ENCODE peak calls at places on chromosomes 3 and 15, in five cellular contexts. One of them, this sample, is unnamed.

GRCh38 chr3:70352215-70352614 is 39.8 kb upstream of the MDFIC2 start:
- DNase-seq in astrocyte: no peak
- DNase-seq in neural progenitor cell: no peak
- DNase-seq in spleen: no peak
- DNase-seq in pancreas: no peak
- DNase-seq in this sample: no peak

GRCh38 chr3:72195895-72196294 is 410.9 kb upstream of the PROK2 start:
- DNase-seq in astrocyte: no peak
- DNase-seq in neural progenitor cell: no peak
- DNase-seq in spleen: no peak
- DNase-seq in pancreas: no peak
- DNase-seq in this sample: no peak

GRCh38 chr3:105688821-105689220 is 180.0 kb downstream of the CBLB start:
- DNase-seq in astrocyte: no peak
- DNase-seq in neural progenitor cell: no peak
- DNase-seq in spleen: no peak
- DNase-seq in pancreas: no peak
- DNase-seq in this sample: peak; percentile 67

GRCh38 chr3:53218136-53218535 is 37.7 kb downstream of the TKT start:
- DNase-seq in astrocyte: no peak
- DNase-seq in neural progenitor cell: no peak
- DNase-seq in spleen: no peak
- DNase-seq in pancreas: no peak
- DNase-seq in this sample: no peak

GRCh38 chr3:27544372-27544865 is 60.2 kb upstream of the SLC4A7 start:
- DNase-seq in astrocyte: peak; percentile 69
- DNase-seq in neural progenitor cell: no peak
- DNase-seq in spleen: no peak
- DNase-seq in pancreas: no peak
- DNase-seq in this sample: no peak

GRCh38 chr15:35547775-35548364 is 1.9 kb upstream of the DPH6 start:
- DNase-seq in astrocyte: no peak
- DNase-seq in neural progenitor cell: peak; percentile 69
- DNase-seq in spleen: no peak
- DNase-seq in pancreas: no peak
- DNase-seq in this sample: no peak

GRCh38 chr15:88686166-88686565 is 47.4 kb downstream of the ISG20 start:
- DNase-seq in astrocyte: no peak
- DNase-seq in neural progenitor cell: no peak
- DNase-seq in spleen: no peak
- DNase-seq in pancreas: no peak
- DNase-seq in this sample: no peak

GRCh38 chr3:10964537-10965167 is 27.9 kb upstream of the SLC6A1 start:
- DNase-seq in astrocyte: peak; percentile 7
- DNase-seq in neural progenitor cell: peak; percentile 79
- DNase-seq in spleen: no peak
- DNase-seq in pancreas: no peak
- DNase-seq in this sample: no peak

GRCh38 chr3:129612350-129613204 is 6.1 kb upstream of the PLXND1 start:
- DNase-seq in astrocyte: no peak
- DNase-seq in neural progenitor cell: no peak
- DNase-seq in spleen: no peak
- DNase-seq in pancreas: no peak
- DNase-seq in this sample: no peak

GRCh38 chr15:42385206-42385979 is 26.1 kb downstream of the CAPN3 start:
- DNase-seq in astrocyte: peak; percentile 10
- DNase-seq in neural progenitor cell: peak; percentile 80
- DNase-seq in spleen: no peak
- DNase-seq in pancreas: no peak
- DNase-seq in this sample: peak; percentile 40

DNA sequence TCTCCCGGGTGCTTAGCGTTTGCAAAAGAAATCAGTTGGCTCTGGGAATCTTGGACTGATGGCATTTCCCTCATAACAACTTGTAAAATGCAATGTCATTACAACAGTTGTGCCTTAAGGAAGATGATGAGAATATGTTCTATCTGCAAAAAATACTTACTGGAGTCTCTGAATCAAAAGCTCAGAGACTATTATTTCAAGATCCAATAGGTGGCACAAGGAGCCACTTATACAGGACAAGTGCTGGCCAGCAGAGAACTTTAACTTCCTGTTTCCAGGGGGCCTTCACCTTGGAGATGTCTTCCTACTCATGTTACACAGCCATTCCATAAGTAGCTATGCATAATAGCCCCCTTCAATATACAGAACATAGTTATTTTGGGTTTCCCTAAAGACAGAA is 8.9 kb upstream of the RPS27L start:
- DNase-seq in astrocyte: no peak
- DNase-seq in neural progenitor cell: no peak
- DNase-seq in spleen: no peak
- DNase-seq in pancreas: no peak
- DNase-seq in this sample: no peak
- TF ChIP-seq CTCF in astrocyte: no peak
- TF ChIP-seq CTCF in neural progenitor cell: no peak
- TF ChIP-seq CTCF in spleen: no peak
- TF ChIP-seq CTCF in pancreas: no peak
- TF ChIP-seq CTCF in this sample: peak; percentile 2

GRCh38 chr3:101253429-101253828 is 66.9 kb downstream of the IMPG2 start:
- DNase-seq in astrocyte: no peak
- DNase-seq in neural progenitor cell: no peak
- DNase-seq in spleen: no peak
- DNase-seq in pancreas: no peak
- DNase-seq in this sample: no peak
- H3K4me3 ChIP-seq in astrocyte: no peak overlapping the region
- H3K4me3 ChIP-seq in neural progenitor cell: no peak overlapping the region
- H3K4me3 ChIP-seq in spleen: no peak overlapping the region
- H3K4me3 ChIP-seq in pancreas: no peak overlapping the region
- H3K4me3 ChIP-seq in this sample: no peak overlapping the region

GRCh38 chr3:44337253-44337652 is 1.3 kb upstream of the TCAIM start:
- DNase-seq in astrocyte: no peak
- DNase-seq in neural progenitor cell: no peak
- DNase-seq in spleen: no peak
- DNase-seq in pancreas: no peak
- DNase-seq in this sample: no peak
- TF ChIP-seq CTCF in astrocyte: no peak
- TF ChIP-seq CTCF in neural progenitor cell: no peak
- TF ChIP-seq CTCF in spleen: no peak
- TF ChIP-seq CTCF in pancreas: no peak
- TF ChIP-seq CTCF in this sample: no peak

DNA sequence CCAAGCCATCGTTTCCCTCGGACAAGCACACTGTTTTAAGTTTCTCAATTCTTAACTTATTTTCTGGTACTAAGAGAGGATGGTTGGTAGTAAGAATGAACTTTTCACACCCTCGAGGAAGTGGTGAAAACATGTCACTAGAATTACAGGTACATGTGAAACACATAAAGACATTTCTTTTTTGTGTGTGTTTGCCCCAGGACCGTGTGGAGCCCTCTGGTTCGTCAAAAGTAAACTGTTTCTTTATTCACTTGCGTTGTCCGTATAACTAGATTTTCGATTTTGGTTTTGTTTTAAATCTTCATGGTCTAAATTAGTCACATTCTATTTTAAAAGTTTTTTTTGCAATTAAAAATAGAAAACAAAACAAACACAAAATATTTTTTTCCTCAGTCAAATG is 620.0 kb downstream of the ZBBX start:
- DNase-seq in astrocyte: no peak
- DNase-seq in neural progenitor cell: no peak
- DNase-seq in spleen: no peak
- DNase-seq in pancreas: no peak
- DNase-seq in this sample: no peak
- H3K4me3 ChIP-seq in astrocyte: no peak overlapping the region
- H3K4me3 ChIP-seq in neural progenitor cell: no peak overlapping the region
- H3K4me3 ChIP-seq in spleen: no peak overlapping the region
- H3K4me3 ChIP-seq in pancreas: no peak overlapping the region
- H3K4me3 ChIP-seq in this sample: no peak overlapping the region